ENCODE peak calls at places on chromosomes 12 and 14, in ten cellular contexts. K, J, E, P, U, V, G, I, F and L are unnamed samples.

GRCh38 chr12:70671698-70672097 is 34.5 kb upstream of the PTPRB start:
- DNase-seq in K (no peak), J (peak), E (no peak), P (no peak), U (no peak), V (no peak), G (no peak), I (no peak), F (no peak), L (no peak)

GRCh38 chr12:16555630-16556029 is 50.3 kb downstream of the LMO3 start:
- DNase-seq in K (no peak), J (no peak), E (no peak), P (no peak), U (no peak), V (no peak), G (peak), I (no peak), F (no peak), L (no peak)

GRCh38 chr14:80387563-80387981 is 176.3 kb upstream of the DIO2 start:
- DNase-seq in K (peak), J (peak), E (no peak), P (no peak), U (no peak), V (peak), G (no peak), I (no peak), F (no peak), L (peak)

GRCh38 chr12:62689042-62689839 is 222.6 kb downstream of the MON2 start:
- DNase-seq in K (no peak), J (no peak), E (no peak), P (no peak), U (no peak), V (no peak), G (peak), I (no peak), F (no peak), L (no peak)

GRCh38 chr12:49507139-49507538 is 31.7 kb upstream of the KCNH3 start:
- DNase-seq in K (no peak), J (no peak), E (no peak), P (no peak), U (no peak), V (no peak), G (peak), I (no peak), F (no peak), L (no peak)

GRCh38 chr12:70774055-70774454 is 136.8 kb upstream of the PTPRB start:
- DNase-seq in K (no peak), J (no peak), E (no peak), P (no peak), U (no peak), V (no peak), G (no peak), I (no peak), F (no peak), L (no peak)

GRCh38 chr12:27446436-27446835 is at the start of gene SMCO2:
- DNase-seq in K (no peak), J (no peak), E (no peak), P (no peak), U (no peak), V (no peak), G (no peak), I (no peak), F (no peak), L (no peak)

GRCh38 chr12:76680940-76681339 is 83.0 kb upstream of the ZDHHC17 start:
- DNase-seq in K (no peak), J (no peak), E (no peak), P (no peak), U (no peak), V (no peak), G (peak), I (no peak), F (no peak), L (no peak)

GRCh38 chr12:18861287-18861858 is 123.5 kb downstream of the CAPZA3 start:
- DNase-seq in K (no peak), J (no peak), E (no peak), P (no peak), U (no peak), V (peak), G (peak), I (no peak), F (no peak), L (no peak)

GRCh38 chr12:17992002-17992656 is 97.9 kb downstream of the RERGL start:
- DNase-seq in K (no peak), J (no peak), E (peak), P (no peak), U (no peak), V (peak), G (peak), I (no peak), F (no peak), L (peak)

GRCh38 chr12:10341892-10342509 is 34.3 kb downstream of the KLRD1 start:
- DNase-seq in K (no peak), J (no peak), E (no peak), P (no peak), U (no peak), V (no peak), G (no peak), I (no peak), F (no peak), L (no peak)

GRCh38 chr12:64173456-64173855 is 48.6 kb downstream of the KICS2 start:
- DNase-seq in K (no peak), J (no peak), E (no peak), P (no peak), U (no peak), V (no peak), G (no peak), I (no peak), F (no peak), L (no peak)

GRCh38 chr14:90820958-90821357 is 4.7 kb upstream of the TTC7B start:
- DNase-seq in K (no peak), J (peak), E (no peak), P (no peak), U (no peak), V (no peak), G (peak), I (no peak), F (peak), L (no peak)

GRCh38 chr12:125271850-125272249 is 206.6 kb downstream of the AACS start:
- DNase-seq in K (no peak), J (no peak), E (no peak), P (no peak), U (no peak), V (no peak), G (no peak), I (no peak), F (no peak), L (peak)

GRCh38 chr14:105455086-105455640 is 19.5 kb upstream of the CRIP2 start:
- DNase-seq in K (no peak), J (peak), E (no peak), P (no peak), U (no peak), V (no peak), G (no peak), I (no peak), F (no peak), L (no peak)

GRCh38 chr14:91896419-91896818 is 29.1 kb upstream of the TC2N start:
- DNase-seq in K (no peak), J (no peak), E (no peak), P (no peak), U (no peak), V (no peak), G (no peak), I (no peak), F (no peak), L (no peak)

GRCh38 chr12:2796187-2796663 is 1.5 kb downstream of the FKBP4 start:
- DNase-seq in K (no peak), J (no peak), E (no peak), P (no peak), U (no peak), V (no peak), G (no peak), I (no peak), F (no peak), L (no peak)

GRCh38 chr12:75969768-75970167 is 61.8 kb downstream of the PHLDA1 start:
- DNase-seq in K (no peak), J (no peak), E (no peak), P (peak), U (no peak), V (no peak), G (no peak), I (no peak), F (no peak), L (no peak)

GRCh38 chr14:104284636-104285482 is 146.5 kb downstream of the KIF26A start:
- DNase-seq in K (no peak), J (peak), E (no peak), P (no peak), U (no peak), V (no peak), G (no peak), I (no peak), F (peak), L (peak)

GRCh38 chr14:21300892-21301291 is 21.0 kb downstream of the RPGRIP1 start:
- DNase-seq in K (no peak), J (peak), E (peak), P (no peak), U (peak), V (no peak), G (no peak), I (peak), F (peak), L (peak)

GRCh38 chr12:27142102-27142721 is 59.8 kb upstream of the C12orf71 start:
- DNase-seq in K (peak), J (no peak), E (peak), P (peak), U (peak), V (peak), G (peak), I (peak), F (peak), L (peak)

GRCh38 chr12:3132636-3133409 is 55.6 kb downstream of the TSPAN9 start:
- DNase-seq in K (no peak), J (no peak), E (no peak), P (peak), U (no peak), V (no peak), G (peak), I (peak), F (no peak), L (no peak)

GRCh38 chr14:104164512-104164911 is 26.1 kb downstream of the KIF26A start:
- DNase-seq in K (no peak), J (no peak), E (no peak), P (no peak), U (no peak), V (no peak), G (no peak), I (no peak), F (no peak), L (no peak)

GRCh38 chr14:55077691-55078151 is 26.3 kb downstream of the MAPK1IP1L start:
- DNase-seq in K (no peak), J (no peak), E (peak), P (no peak), U (no peak), V (peak), G (peak), I (no peak), F (peak), L (no peak)

GRCh38 chr12:68340404-68341270 is 8.5 kb upstream of the MDM1 start:
- DNase-seq in K (no peak), J (no peak), E (no peak), P (no peak), U (no peak), V (no peak), G (peak), I (no peak), F (no peak), L (no peak)

GRCh38 chr14:35956376-35957000 is 130.3 kb downstream of the BRMS1L start:
- DNase-seq in K (no peak), J (no peak), E (no peak), P (no peak), U (no peak), V (no peak), G (no peak), I (no peak), F (no peak), L (no peak)

GRCh38 chr12:108843187-108843586 is 14.2 kb downstream of the SSH1 start:
- DNase-seq in K (no peak), J (no peak), E (no peak), P (no peak), U (no peak), V (no peak), G (no peak), I (no peak), F (no peak), L (no peak)

DNA sequence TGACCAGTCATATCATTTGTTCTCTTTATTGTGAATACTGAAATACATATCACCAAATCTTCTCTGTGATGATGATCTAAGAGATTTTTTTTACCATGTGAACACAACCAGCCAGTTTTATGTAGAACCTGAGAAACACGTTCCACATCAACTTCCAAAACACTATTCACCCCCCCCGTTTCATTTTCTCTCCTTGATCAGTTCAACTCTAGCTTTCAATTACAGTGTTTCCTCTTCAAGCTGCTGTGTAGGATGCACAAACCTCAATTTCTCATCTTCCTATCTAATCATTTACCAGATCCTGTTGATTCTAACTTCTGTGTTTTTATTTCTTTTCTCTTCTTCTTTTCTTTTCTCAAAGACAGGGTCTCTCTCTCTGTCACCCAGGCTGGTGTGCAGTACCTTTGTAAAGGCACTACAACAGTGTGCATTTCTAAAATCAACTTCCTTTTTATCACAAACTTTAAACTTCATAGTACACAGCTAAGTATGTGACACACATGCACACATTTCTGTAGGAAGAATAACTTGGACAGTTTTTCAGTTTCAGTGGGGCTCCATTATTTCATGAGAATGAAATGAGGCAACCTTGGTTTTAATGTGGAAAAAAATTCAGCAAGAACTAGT is 149.9 kb upstream of the FBXO33 start:
- DNase-seq in K (no peak), J (no peak), E (no peak), P (no peak), U (no peak), V (no peak), G (no peak), I (no peak), F (no peak), L (no peak)
- H3K27ac ChIP-seq in K (no peak), J (no peak), E (no peak), P (no peak), U (no peak), V (no peak), G (no peak), I (no peak), F (no peak), L (no peak)

GRCh38 chr14:68816183-68816942 is 23.5 kb upstream of the ZFP36L1 start:
- DNase-seq in K (peak), J (peak), E (peak), P (peak), U (peak), V (peak), G (peak), I (peak), F (peak), L (peak)
- TF ChIP-seq POLR2A in K (peak), J (peak), E (no peak), P (peak), U (peak), V (no peak), G (peak), I (peak), F (peak), L (peak)

GRCh38 chr12:131507881-131508280 is 203.0 kb upstream of the SFSWAP start:
- DNase-seq in K (no peak), J (no peak), E (no peak), P (no peak), U (no peak), V (no peak), G (no peak), I (no peak), F (no peak), L (no peak)

GRCh38 chr12:131510431-131510830 is 200.5 kb upstream of the SFSWAP start:
- DNase-seq in K (no peak), J (no peak), E (no peak), P (no peak), U (no peak), V (no peak), G (no peak), I (no peak), F (no peak), L (no peak)

GRCh38 chr12:131511803-131512564 is 198.9 kb upstream of the SFSWAP start:
- DNase-seq in K (no peak), J (no peak), E (no peak), P (no peak), U (no peak), V (no peak), G (no peak), I (no peak), F (no peak), L (no peak)

GRCh38 chr12:131511391-131511802 is 199.5 kb upstream of the SFSWAP start:
- DNase-seq in K (no peak), J (no peak), E (no peak), P (no peak), U (peak), V (no peak), G (no peak), I (no peak), F (peak), L (no peak)

DNA sequence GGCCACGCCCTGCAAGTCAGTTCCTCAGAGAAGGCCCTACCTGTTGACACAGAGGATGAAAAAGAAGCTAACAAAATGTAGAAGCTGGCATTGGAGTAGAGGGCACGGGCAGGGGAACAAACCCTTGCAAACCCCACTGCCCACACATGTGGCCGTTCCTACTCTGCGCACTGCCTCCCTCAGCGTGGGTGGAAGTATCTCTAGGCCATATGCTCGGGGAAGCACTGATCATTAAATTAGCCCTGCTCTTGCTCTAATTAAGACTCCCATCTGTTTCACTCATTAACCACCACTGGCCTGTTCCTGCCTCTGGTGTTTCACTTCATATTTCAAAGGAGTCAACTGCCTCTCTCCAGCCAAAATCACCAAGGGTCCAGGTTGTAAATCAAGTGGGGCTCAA is 201.2 kb upstream of the SFSWAP start:
- DNase-seq in K (no peak), J (no peak), E (no peak), P (no peak), U (no peak), V (no peak), G (no peak), I (no peak), F (no peak), L (peak)
- H3K27ac ChIP-seq in K (no peak), J (no peak), E (no peak), P (no peak), U (no peak), V (no peak), G (no peak), I (no peak), F (no peak), L (no peak)

GRCh38 chr12:94157891-94158495 is 9.6 kb downstream of the PLXNC1 start:
- DNase-seq in K (no peak), J (no peak), E (no peak), P (no peak), U (peak), V (no peak), G (no peak), I (no peak), F (peak), L (no peak)
- TF ChIP-seq POLR2A in K (no peak), J (no peak), E (no peak), P (no peak), U (no peak), V (no peak), G (no peak), I (no peak), F (no peak), L (no peak)

DNA sequence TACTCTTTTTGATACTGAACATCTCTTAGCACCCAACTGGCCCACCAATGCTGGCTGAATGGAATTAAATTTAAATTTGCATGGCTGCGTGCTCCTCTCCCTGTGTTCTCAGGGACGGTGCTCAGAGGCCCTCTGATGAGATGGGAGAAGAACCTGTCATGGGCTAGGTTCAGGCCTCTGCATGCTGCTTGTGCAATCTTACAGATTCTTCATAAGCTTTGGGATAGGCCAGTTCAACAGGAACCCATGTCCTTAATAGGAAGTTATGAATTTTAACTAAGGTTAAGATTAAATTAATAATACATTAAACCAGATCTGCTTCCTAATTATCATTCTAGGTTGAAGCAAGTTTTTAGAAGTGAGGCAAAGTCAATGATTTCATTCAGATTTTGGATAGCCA is 119.7 kb upstream of the LRIG3 start:
- DNase-seq in K (no peak), J (no peak), E (no peak), P (no peak), U (no peak), V (no peak), G (peak), I (no peak), F (no peak), L (no peak)
- H3K27ac ChIP-seq in K (no peak), J (no peak), E (no peak), P (peak), U (no peak), V (no peak), G (peak), I (no peak), F (peak), L (no peak)

DNA sequence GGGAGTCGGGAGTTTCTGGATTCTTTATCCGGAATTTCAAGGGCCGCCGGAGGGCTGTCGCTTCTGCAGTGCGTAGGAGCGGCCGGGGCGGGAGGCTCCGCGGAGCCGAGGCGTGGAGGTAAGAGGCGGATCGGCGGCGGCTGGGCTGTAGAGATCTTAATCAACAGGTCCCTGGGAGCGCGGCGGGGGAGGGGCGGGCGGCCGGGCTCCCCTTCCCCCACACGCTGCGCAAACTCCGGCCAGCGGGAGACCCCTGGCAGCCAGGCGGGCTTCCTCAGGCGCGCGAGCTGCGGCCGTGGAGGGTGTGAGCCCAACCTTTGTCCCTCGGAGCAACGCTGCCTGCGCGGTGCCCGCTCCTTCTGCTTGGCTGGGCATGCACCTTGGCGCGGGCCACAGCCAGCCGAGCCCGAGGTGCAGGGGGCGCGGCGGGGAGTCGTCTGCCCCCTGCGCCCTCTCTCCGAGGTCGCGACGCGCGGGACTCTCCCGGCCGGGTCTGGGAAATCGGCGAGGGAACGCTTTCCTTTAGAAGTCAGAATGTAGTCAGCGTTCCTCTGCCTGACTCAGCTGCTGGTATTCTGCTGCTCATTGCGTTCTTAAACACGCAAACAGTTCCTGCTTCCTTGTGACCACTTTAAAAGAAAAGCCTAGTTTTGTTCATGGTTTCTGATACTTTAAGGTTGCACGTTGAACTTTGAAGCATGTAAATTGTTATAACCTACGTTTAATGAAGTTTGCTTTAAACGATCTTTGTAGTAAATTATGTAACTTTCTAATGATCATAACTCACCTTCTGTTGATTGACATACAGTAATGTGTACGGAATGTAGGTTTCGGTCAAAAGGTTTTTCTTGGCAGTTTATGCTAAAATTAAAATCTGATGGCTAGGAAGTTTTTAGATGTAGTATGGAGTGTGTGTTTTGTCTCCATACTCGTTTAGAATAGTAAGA is at the start of gene PALS1:
- DNase-seq in K (peak), J (no peak), E (peak), P (peak), U (no peak), V (peak), G (peak), I (no peak), F (no peak), L (peak)
- TF ChIP-seq POLR2A in K (peak), J (peak), E (no peak), P (peak), U (peak), V (peak), G (peak), I (peak), F (peak), L (peak)